ENCODE peak calls at places on chromosome 1, in six cellular contexts. One of them, this sample, is unnamed.

GRCh38 chr1:156803086-156803851 is 13.4 kb downstream of the SH2D2A start:
- DNase-seq in endothelial cell of umbilical vein: no peak
- DNase-seq in trophoblast cell: no peak
- DNase-seq in GM23338: no peak
- DNase-seq in PC-3: no peak
- DNase-seq in fibroblast of lung: no peak
- DNase-seq in this sample: no peak

GRCh38 chr1:24081190-24081589 is 30.7 kb downstream of the MYOM3 start:
- DNase-seq in trophoblast cell: no peak
- DNase-seq in fibroblast of lung: no peak
- DNase-seq in endothelial cell of umbilical vein: no peak
- DNase-seq in GM23338: no peak
- DNase-seq in PC-3: no peak
- DNase-seq in this sample: no peak

GRCh38 chr1:53539711-53540603 is 80.8 kb downstream of the DMRTB1 start:
- DNase-seq in GM23338: no peak
- DNase-seq in trophoblast cell: no peak
- DNase-seq in endothelial cell of umbilical vein: no peak
- DNase-seq in PC-3: no peak
- DNase-seq in fibroblast of lung: no peak
- DNase-seq in this sample: no peak

GRCh38 chr1:23453455-23454000 is 29.0 kb upstream of the TCEA3 start:
- DNase-seq in endothelial cell of umbilical vein: no peak
- DNase-seq in GM23338: no peak
- DNase-seq in trophoblast cell: no peak
- DNase-seq in PC-3: no peak
- DNase-seq in fibroblast of lung: no peak
- DNase-seq in this sample: no peak

GRCh38 chr1:17082761-17083160 is 28.9 kb upstream of the SDHB start:
- DNase-seq in endothelial cell of umbilical vein: no peak
- DNase-seq in PC-3: no peak
- DNase-seq in fibroblast of lung: no peak
- DNase-seq in GM23338: no peak
- DNase-seq in trophoblast cell: no peak
- DNase-seq in this sample: no peak

GRCh38 chr1:159054427-159054826 is 22.1 kb downstream of the AIM2 start:
- DNase-seq in PC-3: no peak
- DNase-seq in GM23338: no peak
- DNase-seq in endothelial cell of umbilical vein: no peak
- DNase-seq in fibroblast of lung: peak; percentile 43
- DNase-seq in trophoblast cell: no peak
- DNase-seq in this sample: no peak

GRCh38 chr1:246460411-246460810 is 46.7 kb downstream of the SMYD3 start:
- DNase-seq in fibroblast of lung: no peak
- DNase-seq in GM23338: no peak
- DNase-seq in PC-3: no peak
- DNase-seq in endothelial cell of umbilical vein: no peak
- DNase-seq in trophoblast cell: no peak
- DNase-seq in this sample: no peak

GRCh38 chr1:208432346-208432745 is 188.2 kb upstream of the PLXNA2 start:
- DNase-seq in trophoblast cell: no peak
- DNase-seq in GM23338: no peak
- DNase-seq in fibroblast of lung: no peak
- DNase-seq in endothelial cell of umbilical vein: no peak
- DNase-seq in PC-3: no peak
- DNase-seq in this sample: no peak

GRCh38 chr1:67191668-67192520 is 25.6 kb downstream of the IL23R start:
- DNase-seq in GM23338: no peak
- DNase-seq in endothelial cell of umbilical vein: no peak
- DNase-seq in trophoblast cell: no peak
- DNase-seq in fibroblast of lung: peak; percentile 8
- DNase-seq in PC-3: peak; percentile 22
- DNase-seq in this sample: no peak

GRCh38 chr1:63318255-63319068 is 3.9 kb upstream of the FOXD3 start:
- DNase-seq in trophoblast cell: no peak
- DNase-seq in endothelial cell of umbilical vein: no peak
- DNase-seq in fibroblast of lung: no peak
- DNase-seq in PC-3: no peak
- DNase-seq in GM23338: peak; percentile 39
- DNase-seq in this sample: no peak

GRCh38 chr1:172544481-172545104 is 11.6 kb downstream of the SUCO start:
- DNase-seq in trophoblast cell: peak; percentile 9
- DNase-seq in endothelial cell of umbilical vein: no peak
- DNase-seq in fibroblast of lung: no peak
- DNase-seq in PC-3: no peak
- DNase-seq in GM23338: no peak
- DNase-seq in this sample: no peak

GRCh38 chr1:198265073-198265661 is 108.4 kb downstream of the NEK7 start:
- DNase-seq in trophoblast cell: peak; percentile 83
- DNase-seq in endothelial cell of umbilical vein: peak; percentile 61
- DNase-seq in fibroblast of lung: peak; percentile 59
- DNase-seq in GM23338: peak; percentile 22
- DNase-seq in PC-3: no peak
- DNase-seq in this sample: no peak

GRCh38 chr1:90706437-90707362 is 10.4 kb downstream of the BARHL2 start:
- DNase-seq in PC-3: no peak
- DNase-seq in trophoblast cell: peak; percentile 59
- DNase-seq in GM23338: peak; percentile 81
- DNase-seq in fibroblast of lung: no peak
- DNase-seq in endothelial cell of umbilical vein: no peak
- DNase-seq in this sample: no peak

GRCh38 chr1:80892452-80892995 is 908.2 kb upstream of the ADGRL2 start:
- DNase-seq in trophoblast cell: no peak
- DNase-seq in GM23338: peak; percentile 8
- DNase-seq in fibroblast of lung: no peak
- DNase-seq in PC-3: no peak
- DNase-seq in endothelial cell of umbilical vein: no peak
- DNase-seq in this sample: no peak

GRCh38 chr1:196608401-196609113 is at the start of gene KCNT2:
- DNase-seq in GM23338: peak; percentile 99
- DNase-seq in PC-3: no peak
- DNase-seq in endothelial cell of umbilical vein: peak; percentile 86
- DNase-seq in fibroblast of lung: peak; percentile 88
- DNase-seq in trophoblast cell: peak; percentile 6
- DNase-seq in this sample: no peak

GRCh38 chr1:86258106-86258505 is 101.5 kb upstream of the COL24A1 start:
- DNase-seq in PC-3: no peak
- DNase-seq in fibroblast of lung: peak; percentile 60
- DNase-seq in trophoblast cell: no peak
- DNase-seq in GM23338: no peak
- DNase-seq in endothelial cell of umbilical vein: no peak
- DNase-seq in this sample: no peak

GRCh38 chr1:91582431-91582921 is 81.8 kb downstream of the CDC7 start:
- DNase-seq in endothelial cell of umbilical vein: peak; percentile 28
- DNase-seq in trophoblast cell: peak; percentile 29
- DNase-seq in PC-3: peak; percentile 89
- DNase-seq in fibroblast of lung: peak; percentile 97
- DNase-seq in GM23338: no peak
- DNase-seq in this sample: peak; percentile 81

GRCh38 chr1:78493456-78493855 is 2.7 kb downstream of the PTGFR start:
- DNase-seq in fibroblast of lung: no peak
- DNase-seq in PC-3: no peak
- DNase-seq in trophoblast cell: no peak
- DNase-seq in GM23338: no peak
- DNase-seq in endothelial cell of umbilical vein: no peak
- DNase-seq in this sample: no peak

GRCh38 chr1:227910506-227910905 is 37.2 kb downstream of the WNT9A start:
- DNase-seq in trophoblast cell: no peak
- DNase-seq in endothelial cell of umbilical vein: no peak
- DNase-seq in GM23338: no peak
- DNase-seq in PC-3: no peak
- DNase-seq in fibroblast of lung: no peak
- DNase-seq in this sample: no peak

GRCh38 chr1:232110281-232111090 is 483.9 kb downstream of the DISC1 start:
- DNase-seq in fibroblast of lung: peak; percentile 83
- DNase-seq in GM23338: peak; percentile 88
- DNase-seq in endothelial cell of umbilical vein: no peak
- DNase-seq in trophoblast cell: peak; percentile 26
- DNase-seq in PC-3: no peak
- DNase-seq in this sample: no peak

GRCh38 chr1:23168079-23168461 is 586 bp downstream of the LUZP1 start:
- DNase-seq in GM23338: no peak
- DNase-seq in endothelial cell of umbilical vein: no peak
- DNase-seq in fibroblast of lung: no peak
- DNase-seq in trophoblast cell: no peak
- DNase-seq in PC-3: no peak
- DNase-seq in this sample: no peak

DNA sequence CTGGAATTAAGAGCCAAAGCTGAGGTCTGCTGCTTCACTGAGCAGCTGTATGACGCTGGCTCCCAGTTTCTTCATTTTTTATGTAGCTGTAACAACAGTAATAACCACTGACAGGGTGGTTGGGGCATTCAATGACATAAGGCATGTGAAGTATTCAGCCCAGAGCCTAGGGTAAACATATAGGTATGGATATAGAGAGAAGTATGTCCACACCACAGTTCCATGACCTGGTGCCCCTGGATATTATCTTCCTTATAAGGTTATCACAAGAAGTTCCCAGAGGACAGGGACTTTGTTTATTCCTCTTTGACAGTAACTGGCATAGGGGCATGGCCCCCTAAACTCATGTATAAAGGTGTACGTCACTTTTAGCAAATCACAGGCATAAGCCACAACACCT is 14.7 kb downstream of the RAB42 start:
- DNase-seq in trophoblast cell: peak; percentile 46
- DNase-seq in fibroblast of lung: no peak
- DNase-seq in endothelial cell of umbilical vein: no peak
- DNase-seq in PC-3: no peak
- DNase-seq in GM23338: no peak
- DNase-seq in this sample: no peak
- H3K36me3 ChIP-seq in trophoblast cell: peaks cover 18% of the 10 kb centered on the region
- H3K36me3 ChIP-seq in fibroblast of lung: peaks cover 11% of the 10 kb centered on the region
- H3K36me3 ChIP-seq in endothelial cell of umbilical vein: peaks cover 2% of the 10 kb centered on the region
- H3K36me3 ChIP-seq in PC-3: peaks cover 9% of the 10 kb centered on the region
- H3K36me3 ChIP-seq in GM23338: peaks cover 18% of the 10 kb centered on the region
- H3K36me3 ChIP-seq in this sample: peaks cover 20% of the 10 kb centered on the region

GRCh38 chr1:7582439-7582972 is 188.6 kb upstream of the VAMP3 start:
- DNase-seq in endothelial cell of umbilical vein: no peak
- DNase-seq in trophoblast cell: no peak
- DNase-seq in fibroblast of lung: no peak
- DNase-seq in GM23338: no peak
- DNase-seq in PC-3: no peak
- DNase-seq in this sample: no peak

GRCh38 chr1:7580923-7581753 is 190.0 kb upstream of the VAMP3 start:
- DNase-seq in GM23338: no peak
- DNase-seq in trophoblast cell: no peak
- DNase-seq in endothelial cell of umbilical vein: no peak
- DNase-seq in fibroblast of lung: no peak
- DNase-seq in PC-3: no peak
- DNase-seq in this sample: no peak

GRCh38 chr1:7579831-7580804 is 191.0 kb upstream of the VAMP3 start:
- DNase-seq in endothelial cell of umbilical vein: no peak
- DNase-seq in fibroblast of lung: no peak
- DNase-seq in PC-3: no peak
- DNase-seq in trophoblast cell: no peak
- DNase-seq in GM23338: no peak
- DNase-seq in this sample: no peak

GRCh38 chr1:7583291-7584096 is 187.6 kb upstream of the VAMP3 start:
- DNase-seq in trophoblast cell: no peak
- DNase-seq in PC-3: no peak
- DNase-seq in GM23338: peak; percentile 30
- DNase-seq in endothelial cell of umbilical vein: no peak
- DNase-seq in fibroblast of lung: no peak
- DNase-seq in this sample: no peak

GRCh38 chr1:7581754-7582264 is 189.3 kb upstream of the VAMP3 start:
- DNase-seq in endothelial cell of umbilical vein: no peak
- DNase-seq in GM23338: no peak
- DNase-seq in trophoblast cell: no peak
- DNase-seq in PC-3: no peak
- DNase-seq in fibroblast of lung: no peak
- DNase-seq in this sample: no peak
- H2AFZ ChIP-seq in endothelial cell of umbilical vein: no peak overlapping the region
- H2AFZ ChIP-seq in GM23338: no peak overlapping the region
- H2AFZ ChIP-seq in trophoblast cell: no peak overlapping the region
- H2AFZ ChIP-seq in PC-3: no peak overlapping the region
- H2AFZ ChIP-seq in fibroblast of lung: no peak overlapping the region
- H2AFZ ChIP-seq in this sample: no peak overlapping the region

DNA sequence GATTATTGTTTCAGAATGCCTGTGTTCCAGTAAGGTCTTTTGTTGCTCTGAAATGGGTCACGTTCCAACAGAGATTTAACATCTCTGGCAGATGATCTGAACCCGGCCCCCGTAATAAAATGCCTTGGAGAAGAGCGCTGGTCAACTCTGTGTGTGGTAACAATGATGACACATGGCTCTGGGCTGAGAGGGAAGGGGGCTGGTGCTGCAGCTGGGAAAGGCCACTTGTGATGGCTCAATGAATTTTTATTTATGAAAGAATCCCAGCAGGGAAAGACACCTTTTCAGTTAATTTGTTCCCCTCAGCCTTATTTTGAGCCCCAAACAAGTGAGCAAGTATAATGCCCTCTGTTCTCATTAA is 59.4 kb downstream of the SYT6 start:
- DNase-seq in trophoblast cell: peak; percentile 46
- DNase-seq in endothelial cell of umbilical vein: no peak
- DNase-seq in fibroblast of lung: peak; percentile 47
- DNase-seq in PC-3: peak; percentile 54
- DNase-seq in GM23338: no peak
- DNase-seq in this sample: no peak
- H3K36me3 ChIP-seq in trophoblast cell: no peaks in the 10 kb centered on the region
- H3K36me3 ChIP-seq in endothelial cell of umbilical vein: no peaks in the 10 kb centered on the region
- H3K36me3 ChIP-seq in fibroblast of lung: no peaks in the 10 kb centered on the region
- H3K36me3 ChIP-seq in PC-3: no peaks in the 10 kb centered on the region
- H3K36me3 ChIP-seq in GM23338: peaks cover 52% of the 10 kb centered on the region
- H3K36me3 ChIP-seq in this sample: no peaks in the 10 kb centered on the region

GRCh38 chr1:202809597-202810159 is 1.1 kb upstream of the PCAT6 start:
- DNase-seq in trophoblast cell: no peak
- DNase-seq in endothelial cell of umbilical vein: no peak
- DNase-seq in PC-3: no peak
- DNase-seq in GM23338: peak; percentile 27
- DNase-seq in fibroblast of lung: no peak
- DNase-seq in this sample: no peak
- H2AFZ ChIP-seq in trophoblast cell: no peak overlapping the region
- H2AFZ ChIP-seq in endothelial cell of umbilical vein: no peak overlapping the region
- H2AFZ ChIP-seq in PC-3: peak overlapping the region; percentile 98
- H2AFZ ChIP-seq in GM23338: peak overlapping the region; percentile 39
- H2AFZ ChIP-seq in fibroblast of lung: no peak overlapping the region
- H2AFZ ChIP-seq in this sample: no peak overlapping the region

DNA sequence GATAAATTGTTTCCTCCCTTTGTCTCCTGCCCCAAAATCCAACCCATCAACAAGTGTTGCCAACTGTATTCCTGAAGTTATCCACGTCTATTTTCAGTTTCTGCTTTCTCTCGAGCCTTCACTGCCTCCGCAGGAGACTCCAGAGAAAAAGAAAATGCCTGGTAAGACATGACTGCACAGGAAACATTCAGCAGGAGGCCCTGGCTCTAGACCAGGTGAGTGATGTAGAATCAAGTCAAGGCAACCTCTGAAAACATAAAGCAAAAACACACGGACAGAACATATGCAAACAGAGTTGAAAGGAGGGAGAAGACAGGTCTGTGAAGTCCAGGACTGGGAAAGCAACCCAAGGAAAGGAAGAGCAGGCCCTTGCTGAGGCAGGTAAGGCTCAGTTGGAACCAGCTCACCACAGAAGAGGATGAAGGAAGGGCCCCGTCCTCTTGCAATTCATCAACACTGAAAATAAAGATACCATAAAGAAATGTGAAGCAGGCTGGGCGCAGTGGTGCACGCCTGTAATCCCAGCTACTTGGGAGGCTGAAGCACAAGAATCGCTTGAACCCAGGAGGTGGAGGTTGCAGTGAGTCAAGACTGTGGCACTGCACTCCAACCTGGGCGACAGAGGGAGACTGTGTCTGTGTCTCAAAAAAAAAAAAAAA is 8.9 kb downstream of the NOL9 start:
- DNase-seq in trophoblast cell: no peak
- DNase-seq in endothelial cell of umbilical vein: peak; percentile 44
- DNase-seq in PC-3: peak; percentile 26
- DNase-seq in fibroblast of lung: peak; percentile 66
- DNase-seq in GM23338: no peak
- DNase-seq in this sample: no peak
- H3K36me3 ChIP-seq in trophoblast cell: peaks cover 40% of the 10 kb centered on the region
- H3K36me3 ChIP-seq in endothelial cell of umbilical vein: peaks cover 15% of the 10 kb centered on the region
- H3K36me3 ChIP-seq in PC-3: peaks cover 73% of the 10 kb centered on the region
- H3K36me3 ChIP-seq in fibroblast of lung: peaks cover 3% of the 10 kb centered on the region
- H3K36me3 ChIP-seq in GM23338: peaks cover 61% of the 10 kb centered on the region
- H3K36me3 ChIP-seq in this sample: peaks cover 27% of the 10 kb centered on the region